ENCODE peak calls at places on chromosomes 13 and 19, in five cellular contexts. A, E, U, T and H are unnamed samples.

GRCh38 chr13:109642358-109642757 is 144.0 kb downstream of the IRS2 start:
- DNase-seq in A (no peak), E (no peak), U (no peak), T (no peak), H (no peak)

GRCh38 chr19:40414536-40415535 is 1.7 kb upstream of the PRX start:
- DNase-seq in A (no peak), E (no peak), U (no peak), T (no peak), H (no peak)

GRCh38 chr19:9936151-9937000 is at the start of gene OLFM2:
- DNase-seq in A (no peak), E (no peak), U (no peak), T (no peak), H (no peak)

GRCh38 chr13:40072663-40073120 is 417.2 kb downstream of the COG6 start:
- DNase-seq in A (no peak), E (no peak), U (no peak), T (no peak), H (no peak)

GRCh38 chr13:31053896-31054295 is 107.8 kb downstream of the HSPH1 start:
- DNase-seq in A (no peak), E (no peak), U (no peak), T (no peak), H (no peak)

GRCh38 chr19:45200614-45201013 is 22.0 kb downstream of the BLOC1S3 start:
- DNase-seq in A (no peak), E (no peak), U (no peak), T (peak), H (no peak)

GRCh38 chr19:5000120-5000611 is 31.3 kb downstream of the KDM4B start:
- DNase-seq in A (no peak), E (no peak), U (no peak), T (no peak), H (no peak)

GRCh38 chr13:61873717-61874116 is 458.1 kb upstream of the PCDH20 start:
- DNase-seq in A (no peak), E (no peak), U (no peak), T (no peak), H (no peak)

GRCh38 chr13:20843177-20843576 is 59.4 kb downstream of the XPO4 start:
- DNase-seq in A (no peak), E (no peak), U (no peak), T (no peak), H (no peak)

GRCh38 chr19:11293468-11294389 is 2.2 kb upstream of the TSPAN16 start:
- DNase-seq in A (peak), E (peak), U (peak), T (peak), H (peak)

GRCh38 chr13:49371943-49372636 is 71.8 kb downstream of the CAB39L start:
- DNase-seq in A (no peak), E (no peak), U (no peak), T (no peak), H (no peak)

GRCh38 chr13:25478186-25478585 is 106.4 kb downstream of the ATP8A2 start:
- DNase-seq in A (no peak), E (no peak), U (no peak), T (peak), H (no peak)

GRCh38 chr19:9323557-9323918 is 441 bp upstream of the ZNF559 start:
- DNase-seq in A (no peak), E (peak), U (peak), T (peak), H (peak)

GRCh38 chr19:53772943-53773342 is 51.2 kb downstream of the NLRP12 start:
- DNase-seq in A (no peak), E (no peak), U (peak), T (peak), H (no peak)

GRCh38 chr13:76438050-76438449 is 448.2 kb downstream of the KCTD12 start:
- DNase-seq in A (no peak), E (no peak), U (no peak), T (peak), H (no peak)

GRCh38 chr13:34967851-34968562 is 25.9 kb downstream of the NBEA start:
- DNase-seq in A (no peak), E (no peak), U (no peak), T (peak), H (no peak)

GRCh38 chr19:42154471-42155323 is 22.5 kb upstream of the POU2F2 start:
- DNase-seq in A (no peak), E (no peak), U (no peak), T (no peak), H (no peak)

GRCh38 chr13:107590556-107590955 is 624.8 kb downstream of the LIG4 start:
- DNase-seq in A (no peak), E (no peak), U (no peak), T (peak), H (no peak)

GRCh38 chr19:32363632-32364031 is 18.2 kb downstream of the ZNF507 start:
- DNase-seq in A (no peak), E (no peak), U (no peak), T (no peak), H (no peak)

GRCh38 chr19:16457195-16457953 is 14.4 kb downstream of the EPS15L1 start:
- DNase-seq in A (no peak), E (peak), U (no peak), T (peak), H (no peak)

GRCh38 chr19:18488838-18489626 is 32.8 kb downstream of the ELL start:
- DNase-seq in A (no peak), E (no peak), U (no peak), T (no peak), H (no peak)